ENCODE peak calls at places on chromosomes 3 and 15, in nine cellular contexts. D, J, C, O, F, Z, V, K and A are unnamed samples.

GRCh38 chr15:36903922-36904479 is 196.3 kb downstream of the MEIS2 start:
- DNase-seq in D (no peak), J (no peak), C (no peak), O (no peak), F (no peak), Z (no peak), V (no peak), K (no peak), A (no peak)

GRCh38 chr3:52005571-52005986 is 9.9 kb upstream of the RPL29 start:
- DNase-seq in D (no peak), J (peak), C (peak), O (no peak), F (no peak), Z (no peak), V (no peak), K (peak), A (peak)

GRCh38 chr15:59996498-59997041 is 7.5 kb upstream of the FOXB1 start:
- DNase-seq in D (no peak), J (no peak), C (peak), O (no peak), F (no peak), Z (no peak), V (no peak), K (no peak), A (no peak)

GRCh38 chr3:33278106-33278672 is 947 bp downstream of the FBXL2 start:
- DNase-seq in D (no peak), J (no peak), C (peak), O (no peak), F (no peak), Z (no peak), V (no peak), K (peak), A (no peak)

GRCh38 chr3:177056927-177057326 is 140.4 kb downstream of the TBL1XR1 start:
- DNase-seq in D (no peak), J (no peak), C (no peak), O (no peak), F (no peak), Z (no peak), V (no peak), K (no peak), A (no peak)

GRCh38 chr15:85771781-85772445 is 22.8 kb downstream of the KLHL25 start:
- DNase-seq in D (peak), J (no peak), C (no peak), O (no peak), F (no peak), Z (peak), V (no peak), K (peak), A (no peak)

GRCh38 chr3:113654851-113655250 is 41.6 kb downstream of the USF3 start:
- DNase-seq in D (no peak), J (no peak), C (peak), O (no peak), F (no peak), Z (no peak), V (no peak), K (no peak), A (no peak)

GRCh38 chr3:149342413-149343340 is 9.2 kb upstream of the TM4SF18 start:
- DNase-seq in D (no peak), J (no peak), C (no peak), O (no peak), F (peak), Z (no peak), V (no peak), K (peak), A (no peak)

GRCh38 chr15:39391230-39391629 is 189.6 kb upstream of the THBS1 start:
- DNase-seq in D (no peak), J (no peak), C (no peak), O (no peak), F (no peak), Z (peak), V (no peak), K (peak), A (no peak)

GRCh38 chr3:101281616-101282015 is 38.8 kb downstream of the IMPG2 start:
- DNase-seq in D (no peak), J (no peak), C (peak), O (no peak), F (no peak), Z (no peak), V (no peak), K (no peak), A (no peak)

GRCh38 chr15:43402255-43402654 is 31.4 kb downstream of the TUBGCP4 start:
- DNase-seq in D (no peak), J (no peak), C (no peak), O (no peak), F (no peak), Z (no peak), V (no peak), K (no peak), A (no peak)

GRCh38 chr3:136893848-136894443 is 31.9 kb downstream of the NCK1 start:
- DNase-seq in D (no peak), J (no peak), C (peak), O (no peak), F (peak), Z (no peak), V (no peak), K (peak), A (peak)

GRCh38 chr3:73520931-73521461 is 103.7 kb downstream of the PDZRN3 start:
- DNase-seq in D (no peak), J (no peak), C (no peak), O (no peak), F (no peak), Z (peak), V (no peak), K (peak), A (no peak)

GRCh38 chr3:177015881-177016280 is 181.4 kb downstream of the TBL1XR1 start:
- DNase-seq in D (no peak), J (no peak), C (no peak), O (no peak), F (no peak), Z (no peak), V (no peak), K (no peak), A (no peak)

GRCh38 chr3:9161298-9161697 is 88.1 kb downstream of the SRGAP3 start:
- DNase-seq in D (no peak), J (no peak), C (no peak), O (no peak), F (no peak), Z (no peak), V (no peak), K (no peak), A (no peak)

GRCh38 chr3:186502942-186503712 is 41.1 kb downstream of the CRYGS start:
- DNase-seq in D (no peak), J (no peak), C (no peak), O (no peak), F (no peak), Z (no peak), V (no peak), K (no peak), A (no peak)

GRCh38 chr3:47643092-47643491 is 64.4 kb upstream of the CSPG5 start:
- DNase-seq in D (no peak), J (no peak), C (no peak), O (no peak), F (no peak), Z (no peak), V (no peak), K (no peak), A (no peak)

GRCh38 chr3:43478380-43478779 is 143.4 kb downstream of the ANO10 start:
- DNase-seq in D (no peak), J (no peak), C (no peak), O (no peak), F (no peak), Z (no peak), V (no peak), K (no peak), A (no peak)

GRCh38 chr15:82298520-82298919 is 35.9 kb downstream of the SAXO2 start:
- DNase-seq in D (no peak), J (no peak), C (no peak), O (no peak), F (no peak), Z (peak), V (no peak), K (no peak), A (no peak)

GRCh38 chr3:50340404-50341329 is at the start of gene RASSF1:
- DNase-seq in D (peak), J (no peak), C (peak), O (no peak), F (no peak), Z (peak), V (peak), K (peak), A (no peak)

GRCh38 chr3:181210275-181210674 is 220.7 kb upstream of the DNAJC19 start:
- DNase-seq in D (no peak), J (no peak), C (peak), O (no peak), F (peak), Z (no peak), V (peak), K (peak), A (no peak)

GRCh38 chr3:197730200-197730599 is 6.5 kb downstream of the RUBCN start:
- DNase-seq in D (no peak), J (no peak), C (no peak), O (no peak), F (peak), Z (no peak), V (no peak), K (peak), A (peak)

DNA sequence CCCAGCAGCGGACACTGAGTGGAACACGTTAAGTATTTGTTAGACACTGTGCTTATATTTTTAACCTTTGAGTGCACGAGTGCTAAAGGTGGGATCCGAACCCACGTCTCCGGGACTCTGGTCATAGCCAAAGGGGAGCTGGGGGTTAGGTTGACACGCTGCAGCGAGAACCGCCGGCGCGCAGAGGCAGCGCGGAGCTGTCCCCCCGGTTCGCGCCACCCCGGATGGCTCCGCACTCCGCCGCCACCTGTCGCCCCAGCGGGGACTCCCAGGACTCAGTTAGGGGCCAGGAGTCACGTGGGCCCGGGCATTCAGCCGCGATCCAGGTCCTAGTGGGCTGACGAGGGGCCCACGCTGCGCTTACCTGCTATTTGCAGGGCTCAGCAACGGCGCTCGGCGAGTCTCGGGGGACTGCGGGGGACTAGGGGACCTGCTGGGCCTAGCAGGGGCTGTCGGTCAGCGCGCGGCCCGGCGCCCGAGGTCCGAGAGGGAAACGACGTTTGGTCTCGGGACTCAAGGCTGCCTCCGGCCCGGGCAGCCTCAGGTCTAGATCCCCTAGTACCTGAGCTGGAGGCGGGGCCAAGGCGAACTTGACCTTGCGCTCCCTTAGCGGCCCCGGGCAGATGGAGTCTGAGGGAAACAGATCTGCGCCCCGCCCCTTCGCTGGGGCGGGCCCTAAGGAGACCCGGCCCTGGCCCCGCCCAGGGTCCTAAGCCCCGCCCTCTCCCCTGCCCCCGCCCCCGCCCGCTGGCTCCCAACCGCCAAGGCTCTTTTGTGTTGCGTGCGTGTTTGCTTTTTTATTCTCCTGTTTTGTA is at the start of gene NMNAT3:
- DNase-seq in D (peak), J (peak), C (peak), O (no peak), F (peak), Z (peak), V (peak), K (peak), A (no peak)
- H3K4me3 ChIP-seq in D (peak), J (peak), C (peak), O (peak), F (peak), Z (peak), V (peak), K (peak), A (peak)

GRCh38 chr15:29616512-29616911 is 205.8 kb downstream of the TJP1 start:
- DNase-seq in D (no peak), J (no peak), C (no peak), O (no peak), F (no peak), Z (no peak), V (no peak), K (no peak), A (no peak)

GRCh38 chr15:29612701-29613100 is 209.6 kb downstream of the TJP1 start:
- DNase-seq in D (no peak), J (no peak), C (peak), O (no peak), F (no peak), Z (no peak), V (no peak), K (peak), A (no peak)

GRCh38 chr15:29612096-29612495 is 210.2 kb downstream of the TJP1 start:
- DNase-seq in D (no peak), J (no peak), C (peak), O (no peak), F (peak), Z (no peak), V (no peak), K (peak), A (no peak)

GRCh38 chr15:29615791-29616190 is 206.5 kb downstream of the TJP1 start:
- DNase-seq in D (no peak), J (no peak), C (no peak), O (no peak), F (no peak), Z (no peak), V (no peak), K (no peak), A (no peak)

DNA sequence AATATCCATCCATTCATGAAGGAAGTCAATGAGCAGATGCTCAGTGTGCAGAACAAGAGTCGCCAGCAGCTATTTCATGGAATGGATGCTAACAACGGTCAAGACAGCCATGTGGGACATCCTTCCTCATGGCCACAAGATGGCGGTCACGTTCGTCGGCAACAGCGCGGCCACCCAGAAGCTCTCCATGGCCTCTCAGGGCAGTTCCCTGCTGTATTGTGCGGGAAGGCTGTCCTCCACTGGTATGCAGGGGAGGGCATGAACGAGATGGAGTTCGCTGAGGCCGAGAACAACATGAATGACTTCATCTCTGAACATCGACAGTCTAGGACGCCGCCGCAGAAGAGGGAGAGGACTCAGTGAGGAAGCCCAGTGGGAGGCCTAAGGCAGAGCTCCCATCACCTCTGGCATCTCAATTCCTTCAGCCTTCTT is 208.3 kb downstream of the TJP1 start:
- DNase-seq in D (no peak), J (peak), C (no peak), O (no peak), F (no peak), Z (no peak), V (no peak), K (no peak), A (no peak)
- TF ChIP-seq CTCF in D (no peak), J (no peak), C (no peak), O (no peak), F (no peak), Z (peak), V (peak), K (no peak), A (peak)

DNA sequence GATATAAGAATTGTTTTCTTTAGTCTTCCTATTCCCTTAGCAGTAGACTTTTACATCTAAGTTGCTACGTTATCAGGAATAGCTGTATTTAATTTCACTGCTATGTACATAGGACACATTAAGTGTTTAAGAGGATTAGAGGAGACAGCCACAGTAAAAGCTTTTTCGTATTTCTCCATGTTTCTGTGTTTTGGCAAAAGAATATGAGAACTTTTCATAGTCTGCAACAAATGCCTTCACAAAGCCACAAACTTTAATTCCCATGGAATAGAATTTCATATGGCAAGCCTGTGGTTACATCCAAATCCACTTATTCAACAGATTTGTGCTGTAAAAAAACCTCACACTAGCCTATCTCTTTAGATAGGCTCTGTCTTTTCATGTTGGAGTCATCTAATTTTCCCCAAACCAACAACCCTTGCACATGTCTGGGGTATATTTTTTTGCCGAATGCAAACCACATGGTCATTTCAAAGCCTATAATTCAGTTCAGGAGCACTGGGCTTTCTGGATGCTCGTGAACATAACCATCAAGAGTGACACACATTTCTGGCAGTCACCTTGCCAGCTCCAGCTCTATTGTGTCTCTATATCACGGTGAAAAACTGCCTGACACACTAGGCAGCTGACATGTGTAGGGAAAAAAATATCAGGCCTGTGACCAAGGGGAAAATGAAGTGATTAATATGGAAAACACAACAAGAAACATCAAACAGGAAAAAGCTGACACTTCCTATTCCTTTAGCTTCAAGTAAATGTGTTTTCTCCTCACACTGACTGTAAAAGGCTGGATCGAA is 19.2 kb downstream of the PLD1 start:
- DNase-seq in D (no peak), J (no peak), C (no peak), O (no peak), F (peak), Z (no peak), V (no peak), K (peak), A (no peak)
- H3K4me3 ChIP-seq in D (no peak), J (no peak), C (no peak), O (no peak), F (no peak), Z (no peak), V (no peak), K (no peak), A (no peak)

GRCh38 chr3:126390201-126390600 is 4.5 kb upstream of the CFAP100 start:
- DNase-seq in D (no peak), J (no peak), C (no peak), O (no peak), F (no peak), Z (no peak), V (no peak), K (no peak), A (no peak)

GRCh38 chr3:126391631-126392030 is 3.1 kb upstream of the CFAP100 start:
- DNase-seq in D (no peak), J (no peak), C (no peak), O (no peak), F (no peak), Z (no peak), V (no peak), K (no peak), A (no peak)

GRCh38 chr3:126390751-126391150 is 4.0 kb upstream of the CFAP100 start:
- DNase-seq in D (no peak), J (no peak), C (no peak), O (no peak), F (no peak), Z (no peak), V (no peak), K (no peak), A (no peak)

GRCh38 chr3:126389792-126390142 is 4.9 kb upstream of the CFAP100 start:
- DNase-seq in D (no peak), J (no peak), C (no peak), O (no peak), F (no peak), Z (no peak), V (no peak), K (no peak), A (no peak)

DNA sequence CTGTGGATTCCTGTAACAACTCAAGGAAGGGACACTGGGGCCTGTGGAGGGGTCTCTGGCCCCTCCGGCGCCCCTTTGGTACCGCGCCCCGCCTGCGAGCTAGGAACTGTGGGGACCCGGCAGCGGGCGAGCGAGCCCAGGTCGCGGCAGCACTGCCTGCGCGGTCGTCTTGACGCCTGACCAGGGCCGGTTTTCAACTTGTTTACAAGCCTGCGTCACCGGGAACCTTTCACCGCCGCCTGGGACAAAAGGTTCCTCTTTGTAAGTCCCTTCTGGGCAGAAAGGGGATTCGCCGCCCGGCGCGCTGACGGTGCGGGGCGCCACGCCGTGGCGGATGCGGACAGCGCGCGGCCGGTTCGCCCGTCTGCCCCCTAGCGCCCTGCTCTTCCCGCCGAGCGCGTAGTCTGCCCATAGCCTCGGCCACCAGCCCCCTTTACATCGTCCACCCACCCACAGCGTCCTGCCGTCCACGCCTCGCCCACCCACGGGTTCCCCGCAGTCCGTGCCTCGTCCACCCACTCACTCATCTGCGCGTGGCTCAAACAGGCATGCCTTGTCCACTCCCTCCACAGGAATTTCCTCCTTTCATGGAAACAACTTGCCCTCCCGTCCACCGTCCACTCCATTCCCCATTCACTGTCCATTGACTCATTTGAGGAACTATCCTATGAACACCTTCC is 5.5 kb upstream of the CFAP100 start:
- DNase-seq in D (peak), J (peak), C (peak), O (no peak), F (peak), Z (peak), V (peak), K (peak), A (peak)
- TF ChIP-seq CTCF in D (peak), J (peak), C (peak), O (peak), F (peak), Z (peak), V (peak), K (peak), A (peak)

GRCh38 chr15:74955017-74955416 is 1.6 kb downstream of the RPP25 start:
- DNase-seq in D (no peak), J (no peak), C (peak), O (no peak), F (no peak), Z (no peak), V (no peak), K (peak), A (no peak)
- H3K4me3 ChIP-seq in D (peak), J (no peak), C (peak), O (no peak), F (no peak), Z (peak), V (peak), K (peak), A (peak)